ENCODE peak calls at places on chromosome 4, in eight cellular contexts. G is amygdala; Q is GM06990; A is activated CD8-positive, alpha-beta T cell treated with anti-CD3 and anti-CD28 coated beads, Interleukin-2, amount 10 ng/mL, durations not matched to agents 7 days and 5 days; C is stomach; E is AG08396; X is CD8-positive, alpha-beta memory T cell; D is left lung. I is an unnamed sample.

GRCh38 chr4:140602714-140603113 is 34.0 kb upstream of the UCP1 start:
- DNase-seq in A (no peak), C (no peak), D (no peak), E (no peak), G (no peak), Q (no peak), X (no peak), I (no peak)

GRCh38 chr4:2817701-2818350 is 24.9 kb downstream of the SH3BP2 start:
- DNase-seq in Q (no peak), D (peak; percentile 87), G (no peak), C (no peak), A (no peak), X (no peak), E (peak; percentile 85), I (peak; percentile 51)

GRCh38 chr4:155809835-155810234 is 51.0 kb downstream of the GUCY1B1 start:
- DNase-seq in Q (peak; percentile 67), A (peak; percentile 34), E (peak; percentile 41), C (no peak), G (no peak), X (no peak), D (no peak), I (peak; percentile 90)

GRCh38 chr4:182144621-182145359 is 98.4 kb upstream of the TENM3 start:
- DNase-seq in C (no peak), A (no peak), E (peak; percentile 38), Q (peak; percentile 25), X (no peak), D (no peak), G (no peak), I (peak; percentile 24)

GRCh38 chr4:94877973-94878372 is 120.2 kb downstream of the BMPR1B start:
- DNase-seq in Q (no peak), C (no peak), D (no peak), E (no peak), G (no peak), X (no peak), A (no peak), I (no peak)

GRCh38 chr4:149719357-149719756 is 96.3 kb downstream of the IQCM start:
- DNase-seq in D (no peak), C (no peak), E (no peak), X (no peak), A (no peak), G (no peak), Q (no peak), I (no peak)

GRCh38 chr4:121140712-121141111 is 23.4 kb downstream of the TNIP3 start:
- DNase-seq in D (no peak), Q (no peak), X (no peak), E (no peak), A (no peak), G (no peak), C (no peak), I (peak; percentile 81)

GRCh38 chr4:1830642-1831228 is 25.2 kb downstream of the LETM1 start:
- DNase-seq in C (no peak), A (no peak), Q (no peak), X (no peak), D (no peak), E (no peak), G (no peak), I (no peak)

GRCh38 chr4:80006935-80007744 is 65.9 kb downstream of the ANTXR2 start:
- DNase-seq in G (no peak), D (no peak), C (no peak), E (no peak), X (no peak), A (peak; percentile 31), Q (no peak), I (peak; percentile 78)

GRCh38 chr4:109067509-109068205 is 234.8 kb downstream of the COL25A1 start:
- DNase-seq in X (no peak), C (no peak), D (no peak), E (no peak), A (no peak), Q (no peak), G (no peak), I (peak; percentile 39)

GRCh38 chr4:14641871-14642270 is 360.4 kb upstream of the CPEB2 start:
- DNase-seq in A (no peak), Q (no peak), X (no peak), C (no peak), E (no peak), G (no peak), D (no peak), I (peak; percentile 96)

GRCh38 chr4:2802618-2803531 is 10.0 kb downstream of the SH3BP2 start:
- DNase-seq in A (no peak), D (peak; percentile 63), C (no peak), G (no peak), X (no peak), E (no peak), Q (peak; percentile 7), I (no peak)

GRCh38 chr4:141686929-141687328 is 50.5 kb downstream of the IL15 start:
- DNase-seq in Q (no peak), C (no peak), G (no peak), E (no peak), X (no peak), A (no peak), D (no peak), I (peak; percentile 17)

GRCh38 chr4:89496851-89497250 is 189.3 kb upstream of the GPRIN3 start:
- DNase-seq in Q (no peak), G (no peak), D (no peak), A (no peak), E (peak; percentile 15), X (no peak), C (no peak), I (no peak)

GRCh38 chr4:183157215-183157614 is 58.2 kb downstream of the WWC2 start:
- DNase-seq in C (no peak), D (no peak), G (no peak), Q (no peak), A (no peak), E (no peak), X (no peak), I (no peak)

GRCh38 chr4:175705407-175705806 is 106.7 kb downstream of the GPM6A start:
- DNase-seq in C (no peak), G (peak; percentile 82), E (no peak), Q (no peak), D (no peak), X (no peak), A (no peak), I (peak; percentile 54)

GRCh38 chr4:103719320-103720204 is at the start of gene TACR3:
- DNase-seq in D (peak; percentile 70), C (no peak), Q (peak; percentile 6), A (no peak), G (no peak), E (no peak), X (no peak), I (no peak)

GRCh38 chr4:159069922-159070321 is 33.0 kb upstream of the RAPGEF2 start:
- DNase-seq in G (no peak), D (no peak), X (no peak), Q (no peak), C (no peak), A (no peak), E (peak; percentile 30), I (peak; percentile 19)

GRCh38 chr4:53748328-53748772 is 157.1 kb upstream of the LNX1 start:
- DNase-seq in Q (peak; percentile 91), E (no peak), A (no peak), X (no peak), C (no peak), D (peak; percentile 52), G (no peak), I (no peak)

GRCh38 chr4:123478859-123479345 is 82.3 kb downstream of the SPRY1 start:
- DNase-seq in Q (no peak), E (no peak), D (no peak), A (peak; percentile 42), G (no peak), C (peak; percentile 72), X (no peak), I (no peak)

GRCh38 chr4:155889036-155889793 is 14.3 kb upstream of the TDO2 start:
- DNase-seq in E (peak; percentile 36), X (no peak), A (no peak), G (no peak), Q (no peak), C (no peak), D (no peak), I (peak; percentile 67)

GRCh38 chr4:2662598-2662997 is 93.5 kb downstream of the TNIP2 start:
- DNase-seq in X (no peak), C (no peak), A (no peak), G (no peak), E (peak; percentile 52), Q (no peak), D (no peak), I (no peak)